ENCODE peak calls at places on chromosomes 3 and 15, in six cellular contexts. M, U, F, R, S and K are unnamed samples.

GRCh38 chr3:118487734-118488133 is 546.9 kb downstream of the IGSF11 start:
- DNase-seq in M (no peak), U (no peak), F (no peak), R (no peak), S (no peak), K (no peak)

GRCh38 chr3:172522871-172523818 is at the start of gene TNFSF10:
- DNase-seq in M (no peak), U (peak), F (peak), R (peak), S (peak), K (peak)

GRCh38 chr3:100254168-100254777 is 6.5 kb upstream of the TBC1D23 start:
- DNase-seq in M (peak), U (no peak), F (peak), R (peak), S (peak), K (peak)

GRCh38 chr3:62982795-62983455 is 107.7 kb upstream of the CADPS start:
- DNase-seq in M (no peak), U (no peak), F (no peak), R (no peak), S (no peak), K (no peak)

GRCh38 chr3:25897019-25897418 is 107.1 kb downstream of the OXSM start:
- DNase-seq in M (no peak), U (no peak), F (no peak), R (peak), S (no peak), K (no peak)

GRCh38 chr3:133463441-133463860 is 63.6 kb downstream of the BFSP2 start:
- DNase-seq in M (no peak), U (no peak), F (no peak), R (no peak), S (no peak), K (no peak)

GRCh38 chr3:45319231-45320085 is 68.9 kb upstream of the LARS2 start:
- DNase-seq in M (no peak), U (no peak), F (no peak), R (no peak), S (no peak), K (no peak)

GRCh38 chr3:124862006-124862405 is 25.2 kb downstream of the ITGB5 start:
- DNase-seq in M (no peak), U (no peak), F (no peak), R (no peak), S (no peak), K (no peak)

GRCh38 chr3:184040010-184040409 is 8.5 kb downstream of the HTR3D start:
- DNase-seq in M (no peak), U (no peak), F (no peak), R (no peak), S (peak), K (no peak)

GRCh38 chr3:74301058-74301457 is 313.4 kb downstream of the CNTN3 start:
- DNase-seq in M (no peak), U (no peak), F (no peak), R (no peak), S (no peak), K (no peak)

GRCh38 chr3:194315088-194315964 is 35.8 kb downstream of the CPN2 start:
- DNase-seq in M (peak), U (peak), F (peak), R (peak), S (peak), K (peak)

GRCh38 chr15:29470311-29470710 is 200.7 kb upstream of the NSMCE3 start:
- DNase-seq in M (no peak), U (no peak), F (peak), R (no peak), S (peak), K (no peak)

GRCh38 chr15:73996939-73997338 is 2.4 kb downstream of the PML start:
- DNase-seq in M (no peak), U (no peak), F (no peak), R (no peak), S (no peak), K (no peak)

GRCh38 chr3:189848636-189849035 is 217.4 kb downstream of the TP63 start:
- DNase-seq in M (no peak), U (no peak), F (no peak), R (no peak), S (no peak), K (no peak)

GRCh38 chr3:151630938-151631417 is 102.7 kb upstream of the AADACL2 start:
- DNase-seq in M (no peak), U (no peak), F (no peak), R (no peak), S (no peak), K (no peak)

GRCh38 chr3:53704363-53704725 is 141.9 kb downstream of the CHDH start:
- DNase-seq in M (no peak), U (no peak), F (no peak), R (no peak), S (no peak), K (no peak)

GRCh38 chr3:66396161-66396760 is 104.6 kb downstream of the LRIG1 start:
- DNase-seq in M (no peak), U (no peak), F (no peak), R (no peak), S (no peak), K (no peak)

GRCh38 chr15:77030928-77031375 is 36.0 kb downstream of the PSTPIP1 start:
- DNase-seq in M (no peak), U (peak), F (no peak), R (peak), S (peak), K (no peak)

GRCh38 chr3:4750306-4751056 is 228.8 kb upstream of the BHLHE40 start:
- DNase-seq in M (peak), U (no peak), F (no peak), R (no peak), S (no peak), K (peak)

GRCh38 chr3:87491843-87492242 is 215.5 kb upstream of the POU1F1 start:
- DNase-seq in M (no peak), U (no peak), F (no peak), R (no peak), S (no peak), K (no peak)

GRCh38 chr3:110855207-110855606 is 216.4 kb upstream of the NECTIN3 start:
- DNase-seq in M (no peak), U (no peak), F (no peak), R (no peak), S (no peak), K (no peak)

GRCh38 chr3:132161608-132162007 is 126.8 kb upstream of the CPNE4 start:
- DNase-seq in M (no peak), U (no peak), F (no peak), R (no peak), S (no peak), K (no peak)

GRCh38 chr3:132154619-132155018 is 119.8 kb upstream of the CPNE4 start:
- DNase-seq in M (no peak), U (no peak), F (no peak), R (no peak), S (no peak), K (no peak)

GRCh38 chr3:132164469-132165092 is 129.8 kb upstream of the CPNE4 start:
- DNase-seq in M (no peak), U (no peak), F (no peak), R (no peak), S (peak), K (no peak)

GRCh38 chr3:132160218-132160617 is 125.4 kb upstream of the CPNE4 start:
- DNase-seq in M (no peak), U (no peak), F (no peak), R (no peak), S (no peak), K (no peak)
- H3K27ac ChIP-seq in M (no peak), U (no peak), F (no peak), R (no peak), S (no peak), K (no peak)

GRCh38 chr15:94855409-94856266 is 624.3 kb downstream of the MCTP2 start:
- DNase-seq in M (no peak), U (no peak), F (no peak), R (no peak), S (no peak), K (no peak)

GRCh38 chr15:94858011-94858410 is 626.6 kb downstream of the MCTP2 start:
- DNase-seq in M (no peak), U (no peak), F (peak), R (no peak), S (no peak), K (no peak)

GRCh38 chr15:94856267-94856854 is 625.0 kb downstream of the MCTP2 start:
- DNase-seq in M (no peak), U (peak), F (no peak), R (no peak), S (no peak), K (no peak)

GRCh38 chr15:94857466-94857865 is 626.1 kb downstream of the MCTP2 start:
- DNase-seq in M (no peak), U (no peak), F (no peak), R (no peak), S (no peak), K (no peak)

DNA sequence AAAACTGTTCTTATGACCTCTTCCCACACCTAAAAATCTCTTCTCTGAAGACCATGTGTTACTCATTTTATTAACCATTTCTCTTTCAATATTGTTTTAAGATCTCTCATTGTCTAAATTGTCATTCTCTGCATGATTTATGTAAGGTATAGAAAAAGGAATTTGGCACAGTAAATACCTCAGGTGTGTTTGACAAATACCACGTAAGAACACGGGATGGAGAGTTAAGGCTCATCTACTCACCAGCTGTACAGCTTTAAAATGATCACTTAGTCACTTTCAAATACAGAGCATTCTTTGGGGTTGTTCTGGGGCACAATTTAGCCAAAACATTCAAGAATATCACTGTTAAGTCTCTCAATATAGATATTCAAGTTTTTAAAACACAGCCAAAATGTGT is 627.1 kb downstream of the MCTP2 start:
- DNase-seq in M (no peak), U (no peak), F (peak), R (no peak), S (no peak), K (no peak)
- H3K27ac ChIP-seq in M (no peak), U (no peak), F (no peak), R (no peak), S (no peak), K (no peak)

GRCh38 chr3:50817756-50818518 is 143.2 kb downstream of the DOCK3 start:
- DNase-seq in M (no peak), U (no peak), F (no peak), R (no peak), S (no peak), K (no peak)
- H3K27ac ChIP-seq in M (peak), U (no peak), F (no peak), R (no peak), S (no peak), K (no peak)

DNA sequence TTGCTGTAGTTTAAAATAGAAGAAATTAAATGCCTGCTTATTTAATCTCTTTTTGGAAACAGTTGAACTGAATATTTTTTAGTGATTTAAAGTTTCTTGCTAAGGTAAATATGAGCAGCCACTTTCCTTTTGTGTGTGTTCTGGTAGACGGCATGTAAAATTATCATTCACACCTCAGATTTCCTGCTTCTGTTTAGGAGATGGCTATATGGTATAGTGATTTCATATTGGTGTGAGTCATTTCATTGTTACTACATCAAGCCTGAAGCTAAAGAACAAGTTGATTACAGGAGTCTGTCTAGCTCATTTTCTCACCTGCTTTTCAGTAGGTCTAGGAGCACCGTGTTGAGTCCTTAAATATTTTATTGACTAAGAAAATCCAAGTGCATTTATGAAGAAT is 2.2 kb downstream of the LRCH3 start:
- DNase-seq in M (no peak), U (no peak), F (peak), R (no peak), S (no peak), K (no peak)
- H3K27ac ChIP-seq in M (no peak), U (no peak), F (peak), R (no peak), S (no peak), K (no peak)

GRCh38 chr3:48403533-48404439 is 26.1 kb downstream of the PLXNB1 start:
- DNase-seq in M (peak), U (peak), F (no peak), R (no peak), S (no peak), K (no peak)
- H3K27ac ChIP-seq in M (no peak), U (no peak), F (peak), R (peak), S (no peak), K (no peak)

DNA sequence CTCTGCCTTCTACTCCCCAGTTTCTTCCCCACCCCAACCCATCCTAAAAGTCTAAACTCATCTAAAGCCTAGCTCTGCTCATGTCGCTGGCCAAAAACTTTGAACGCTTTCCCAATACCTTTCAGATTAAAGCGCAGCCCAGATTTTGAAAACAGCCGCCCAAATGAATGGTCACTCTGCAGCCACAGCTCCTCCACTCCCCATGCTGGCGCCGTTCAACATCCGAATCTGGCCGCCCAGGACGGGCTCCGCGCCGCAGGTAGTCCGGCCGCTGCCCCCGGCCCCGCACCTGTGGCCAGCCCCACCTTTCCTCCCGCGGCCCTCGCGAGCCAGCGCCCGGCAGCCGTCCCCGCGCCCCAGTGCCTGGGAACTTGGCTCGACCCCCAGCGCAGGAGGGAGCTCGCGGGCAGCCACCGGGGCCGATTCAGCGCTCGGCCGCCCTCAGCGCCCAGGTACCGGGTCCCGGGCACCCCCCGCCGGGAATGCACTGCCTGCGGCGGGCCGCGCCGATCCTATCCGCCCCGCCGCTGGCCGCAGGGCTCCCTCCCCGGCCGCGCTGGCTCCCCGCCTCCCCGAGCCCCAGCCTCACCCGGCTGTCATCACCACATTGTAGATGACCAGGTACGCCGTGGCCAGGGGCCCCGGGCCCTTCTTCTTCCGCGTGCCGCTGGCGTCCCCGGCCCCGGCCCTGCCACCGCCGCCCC is 417 bp downstream of the HACD2 start:
- DNase-seq in M (peak), U (peak), F (no peak), R (peak), S (peak), K (no peak)
- H3K27ac ChIP-seq in M (peak), U (peak), F (peak), R (peak), S (peak), K (peak)

DNA sequence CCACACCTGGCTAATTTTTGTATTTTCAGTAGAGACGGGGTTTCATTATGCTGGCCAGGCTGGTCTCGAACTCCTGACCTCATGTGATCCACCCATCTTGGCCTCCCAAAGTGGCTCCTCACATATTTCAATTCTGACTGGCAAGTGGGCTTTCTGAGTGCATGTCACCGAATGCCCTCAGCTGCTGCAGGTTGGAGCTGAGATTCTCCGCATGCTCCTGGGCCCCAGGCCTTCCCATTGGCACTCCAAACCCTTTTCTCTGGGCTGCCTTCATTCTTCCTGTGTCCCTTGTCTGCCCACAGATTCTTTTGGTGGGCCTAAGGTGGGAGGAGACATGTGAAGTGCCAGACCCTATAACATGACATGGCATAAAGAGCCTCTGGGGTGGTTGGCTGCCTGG is 67.3 kb downstream of the SYNM start:
- DNase-seq in M (no peak), U (no peak), F (no peak), R (no peak), S (no peak), K (no peak)
- H3K27ac ChIP-seq in M (no peak), U (no peak), F (no peak), R (peak), S (no peak), K (no peak)

GRCh38 chr3:10371789-10372188 is 50.9 kb upstream of the SEC13 start:
- DNase-seq in M (no peak), U (no peak), F (no peak), R (no peak), S (no peak), K (no peak)
- H3K27ac ChIP-seq in M (no peak), U (no peak), F (no peak), R (no peak), S (no peak), K (no peak)

GRCh38 chr3:123789760-123790159 is 94.4 kb downstream of the MYLK start:
- DNase-seq in M (no peak), U (no peak), F (no peak), R (no peak), S (no peak), K (no peak)
- H3K27ac ChIP-seq in M (no peak), U (no peak), F (no peak), R (no peak), S (no peak), K (no peak)